ENCODE peak calls at places on chromosomes 12 and 14, in five cellular contexts. O is AG04449, D is cardiac fibroblast, U is mucosa of descending colon, Q is stomach. Z is an unnamed sample.

GRCh38 chr14:80323266-80323665 is 112.0 kb upstream of the DIO2 start:
- DNase-seq in O (no peak), D (no peak), U (no peak), Q (no peak), Z (no peak)

GRCh38 chr12:47882796-47883546 is 21.8 kb downstream of the VDR start:
- DNase-seq in O (no peak), D (no peak), U (peak; percentile 74), Q (peak; percentile 42), Z (no peak)

GRCh38 chr14:63343878-63344277 is 25.1 kb upstream of the GPHB5 start:
- DNase-seq in O (peak; percentile 5), D (peak; percentile 22), U (no peak), Q (no peak), Z (no peak)

GRCh38 chr14:105475269-105475915 is 771 bp downstream of the CRIP2 start:
- DNase-seq in O (no peak), D (no peak), U (no peak), Q (no peak), Z (no peak)

GRCh38 chr12:20599757-20600156 is 95.4 kb upstream of the SLCO1C1 start:
- DNase-seq in O (no peak), D (no peak), U (no peak), Q (no peak), Z (no peak)

GRCh38 chr12:14264316-14264715 is 101.2 kb upstream of the ATF7IP start:
- DNase-seq in O (no peak), D (peak; percentile 26), U (no peak), Q (no peak), Z (no peak)

GRCh38 chr14:75578099-75578785 is at the start of gene FLVCR2:
- DNase-seq in O (no peak), D (peak; percentile 87), U (peak; percentile 89), Q (peak; percentile 74), Z (peak; percentile 22)

GRCh38 chr12:98973395-98973794 is 328.3 kb downstream of the APAF1 start:
- DNase-seq in O (no peak), D (peak; percentile 2), U (no peak), Q (no peak), Z (no peak)

GRCh38 chr12:6722863-6723262 is 983 bp upstream of the COPS7A start:
- DNase-seq in O (no peak), D (no peak), U (no peak), Q (no peak), Z (no peak)

GRCh38 chr14:64766430-64767151 is 62.4 kb downstream of the PLEKHG3 start:
- DNase-seq in O (no peak), D (no peak), U (no peak), Q (no peak), Z (no peak)

GRCh38 chr12:19191563-19191962 is 62.0 kb downstream of the PLEKHA5 start:
- DNase-seq in O (no peak), D (no peak), U (no peak), Q (no peak), Z (no peak)

GRCh38 chr12:19707948-19708409 is 268.7 kb downstream of the AEBP2 start:
- DNase-seq in O (no peak), D (no peak), U (no peak), Q (no peak), Z (no peak)

GRCh38 chr12:47281667-47282171 is 202.0 kb upstream of the AMIGO2 start:
- DNase-seq in O (no peak), D (peak; percentile 71), U (no peak), Q (no peak), Z (no peak)

GRCh38 chr12:119621878-119622277 is 28.3 kb downstream of the TMEM233 start:
- DNase-seq in O (no peak), D (no peak), U (no peak), Q (no peak), Z (no peak)

GRCh38 chr12:6334359-6334758 is 7.5 kb downstream of the TNFRSF1A start:
- DNase-seq in O (no peak), D (no peak), U (no peak), Q (no peak), Z (no peak)

GRCh38 chr12:104372048-104372720 is 68.6 kb downstream of the EID3 start:
- DNase-seq in O (no peak), D (no peak), U (no peak), Q (no peak), Z (no peak)

GRCh38 chr14:91752956-91753355 is 21.1 kb upstream of the CATSPERB start:
- DNase-seq in O (no peak), D (no peak), U (no peak), Q (no peak), Z (no peak)

GRCh38 chr12:30968211-30968610 is 41.7 kb downstream of the TSPAN11 start:
- DNase-seq in O (no peak), D (no peak), U (peak; percentile 5), Q (no peak), Z (no peak)

GRCh38 chr12:110088936-110089335 is 35.2 kb upstream of the IFT81 start:
- DNase-seq in O (no peak), D (no peak), U (no peak), Q (no peak), Z (no peak)

GRCh38 chr12:12474471-12474928 is 88.2 kb downstream of the DUSP16 start:
- DNase-seq in O (no peak), D (no peak), U (no peak), Q (no peak), Z (no peak)

GRCh38 chr12:26036877-26037276 is 78.4 kb downstream of the RASSF8 start:
- DNase-seq in O (no peak), D (no peak), U (no peak), Q (no peak), Z (no peak)

GRCh38 chr12:23621910-23622309 is 327.6 kb downstream of the SOX5 start:
- DNase-seq in O (no peak), D (no peak), U (no peak), Q (no peak), Z (no peak)

GRCh38 chr14:98138666-98139065 is 1133.3 kb downstream of the BCL11B start:
- DNase-seq in O (no peak), D (peak; percentile 10), U (no peak), Q (no peak), Z (no peak)
- TF ChIP-seq CTCF in O (no peak), D (no peak), U (peak; percentile 50), Q (no peak), Z (peak; percentile 68)

DNA sequence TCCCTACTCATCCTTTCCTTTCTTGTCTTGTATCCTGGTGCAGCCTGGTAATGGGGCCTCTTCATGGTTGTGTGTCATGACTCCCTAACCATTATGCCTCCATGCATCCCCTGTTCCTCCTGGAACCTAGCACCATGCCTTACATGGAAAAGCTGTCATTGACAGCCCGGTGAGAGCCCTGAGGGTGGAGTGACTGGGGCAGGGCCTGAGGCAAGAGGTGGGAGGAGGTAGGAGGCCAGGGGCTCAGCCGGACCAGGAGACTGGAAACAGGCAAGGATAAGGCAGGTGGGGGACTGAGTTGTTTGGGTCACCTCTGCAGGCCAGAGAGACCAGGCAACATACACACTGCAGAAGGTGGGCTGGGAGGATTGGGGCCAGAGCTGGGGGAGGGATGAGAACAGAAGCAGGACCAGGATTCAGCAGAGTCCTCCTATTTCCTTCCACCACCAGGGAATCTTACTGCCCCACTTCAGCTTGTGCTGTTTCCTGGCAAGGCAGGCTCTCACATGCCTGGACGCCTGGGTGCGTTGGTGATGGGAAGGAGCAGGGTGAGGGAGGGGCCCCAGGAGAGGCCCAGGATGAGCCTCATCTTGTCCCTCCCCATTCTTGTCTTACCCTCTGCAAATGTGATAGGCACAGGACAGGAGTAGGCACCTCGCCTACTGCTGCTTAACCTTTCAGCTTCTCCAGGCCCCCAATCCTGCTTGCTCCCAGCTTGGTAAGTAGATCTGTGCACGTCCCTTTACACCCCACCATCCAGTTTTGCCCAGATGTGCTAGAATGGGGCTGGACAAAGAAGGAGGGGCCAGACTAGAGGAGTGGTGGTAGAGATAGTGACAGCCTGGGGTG is at the start of gene LTB4R2:
- DNase-seq in O (no peak), D (no peak), U (no peak), Q (no peak), Z (no peak)
- TF ChIP-seq CTCF in O (no peak), D (no peak), U (no peak), Q (no peak), Z (no peak)

DNA sequence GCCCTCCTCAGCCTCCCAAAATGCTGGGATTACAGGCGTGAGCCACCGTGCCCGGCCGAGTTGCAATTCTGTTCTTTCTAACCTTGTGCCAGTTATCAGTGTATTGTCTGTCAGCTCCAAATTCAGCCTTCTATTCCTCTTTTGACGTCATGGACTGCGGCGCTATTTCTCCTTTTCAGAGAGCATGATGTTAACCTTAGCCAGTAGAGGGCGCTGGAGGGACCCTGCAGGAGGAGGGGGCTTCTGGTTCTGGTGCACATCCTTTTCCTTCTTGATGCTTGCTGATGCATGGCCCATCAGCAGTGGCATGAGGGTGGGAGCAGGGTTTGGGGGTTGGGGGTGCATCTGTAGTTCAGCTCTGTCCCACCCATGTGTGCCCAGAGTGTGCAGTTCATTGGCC is 179.3 kb upstream of the RMST start:
- DNase-seq in O (no peak), D (no peak), U (no peak), Q (no peak), Z (no peak)
- TF ChIP-seq CTCF in O (no peak), D (no peak), U (no peak), Q (no peak), Z (peak; percentile 20)

GRCh38 chr12:67927231-67927630 is 62.0 kb upstream of the IFNG-AS1 start:
- DNase-seq in O (no peak), D (no peak), U (no peak), Q (no peak), Z (no peak)

GRCh38 chr12:67925077-67925476 is 64.2 kb upstream of the IFNG-AS1 start:
- DNase-seq in O (no peak), D (no peak), U (no peak), Q (peak; percentile 32), Z (no peak)

GRCh38 chr12:67925551-67925950 is 63.7 kb upstream of the IFNG-AS1 start:
- DNase-seq in O (no peak), D (no peak), U (no peak), Q (no peak), Z (no peak)

GRCh38 chr12:67927815-67928214 is 61.4 kb upstream of the IFNG-AS1 start:
- DNase-seq in O (no peak), D (no peak), U (no peak), Q (peak; percentile 44), Z (no peak)

DNA sequence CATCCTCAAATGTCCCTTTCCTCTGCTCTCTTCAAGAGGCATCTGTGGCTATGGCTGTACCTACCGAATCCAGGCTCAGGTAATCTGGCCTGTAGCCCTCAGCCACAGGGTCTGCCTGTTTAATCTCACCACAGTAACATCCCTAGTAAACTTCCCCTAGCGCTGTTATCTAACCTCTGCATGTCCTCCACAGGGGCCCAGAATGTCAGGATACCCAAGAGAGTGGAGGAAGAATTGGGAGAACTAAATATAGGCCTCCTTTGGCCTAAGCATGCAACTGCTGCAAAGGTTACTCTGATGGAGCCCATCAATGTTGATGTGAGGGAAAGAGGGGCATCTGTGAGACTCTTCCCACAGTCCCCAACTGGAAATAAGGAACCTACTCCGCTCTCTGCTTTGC is 63.2 kb upstream of the IFNG-AS1 start:
- DNase-seq in O (no peak), D (no peak), U (no peak), Q (no peak), Z (no peak)
- TF ChIP-seq CTCF in O (no peak), D (no peak), U (no peak), Q (no peak), Z (no peak)

Z was measured in progenitor cell of endocrine pancreas.